ENCODE peak calls at places on chromosome 19, in four cellular contexts. B, R, Z and P are unnamed samples.

GRCh38 chr19:31515931-31516330 is 166.7 kb upstream of the TSHZ3 start:
- DNase-seq in B (no peak), R (peak; percentile 30), Z (no peak), P (no peak)

GRCh38 chr19:30132312-30133075 is 190.5 kb downstream of the URI1 start:
- DNase-seq in B (no peak), R (no peak), Z (no peak), P (no peak)

GRCh38 chr19:45468159-45468651 is 409 bp downstream of the FOSB start:
- DNase-seq in B (peak; percentile 46), R (no peak), Z (peak; percentile 58), P (no peak)

GRCh38 chr19:34232566-34233481 is 21.5 kb upstream of the GARRE1 start:
- DNase-seq in B (peak; percentile 45), R (peak; percentile 39), Z (no peak), P (peak; percentile 85)

GRCh38 chr19:49591731-49592485 is 926 bp downstream of the PRR12 start:
- DNase-seq in B (peak; percentile 39), R (peak; percentile 46), Z (peak; percentile 59), P (no peak)

GRCh38 chr19:34351382-34351802 is 13.6 kb upstream of the GPI start:
- DNase-seq in B (peak; percentile 42), R (no peak), Z (peak; percentile 43), P (no peak)

GRCh38 chr19:41886761-41887710 is 4.1 kb downstream of the ARHGEF1 start:
- DNase-seq in B (no peak), R (no peak), Z (peak; percentile 71), P (no peak)

GRCh38 chr19:29446331-29446730 is 79.5 kb upstream of the VSTM2B start:
- DNase-seq in B (no peak), R (no peak), Z (no peak), P (no peak)

GRCh38 chr19:56144816-56145215 is 3.7 kb downstream of the ZNF444 start:
- DNase-seq in B (no peak), R (no peak), Z (no peak), P (no peak)

GRCh38 chr19:3270908-3271307 is 46.4 kb downstream of the CELF5 start:
- DNase-seq in B (peak; percentile 39), R (no peak), Z (peak; percentile 49), P (no peak)

GRCh38 chr19:13095934-13096890 is 6.4 kb downstream of the LYL1 start:
- DNase-seq in B (no peak), R (no peak), Z (no peak), P (no peak)

GRCh38 chr19:3253270-3253669 is 28.8 kb downstream of the CELF5 start:
- DNase-seq in B (no peak), R (no peak), Z (no peak), P (no peak)

GRCh38 chr19:48292798-48293197 is 22.9 kb downstream of the ZNF114 start:
- DNase-seq in B (no peak), R (no peak), Z (no peak), P (no peak)

DNA sequence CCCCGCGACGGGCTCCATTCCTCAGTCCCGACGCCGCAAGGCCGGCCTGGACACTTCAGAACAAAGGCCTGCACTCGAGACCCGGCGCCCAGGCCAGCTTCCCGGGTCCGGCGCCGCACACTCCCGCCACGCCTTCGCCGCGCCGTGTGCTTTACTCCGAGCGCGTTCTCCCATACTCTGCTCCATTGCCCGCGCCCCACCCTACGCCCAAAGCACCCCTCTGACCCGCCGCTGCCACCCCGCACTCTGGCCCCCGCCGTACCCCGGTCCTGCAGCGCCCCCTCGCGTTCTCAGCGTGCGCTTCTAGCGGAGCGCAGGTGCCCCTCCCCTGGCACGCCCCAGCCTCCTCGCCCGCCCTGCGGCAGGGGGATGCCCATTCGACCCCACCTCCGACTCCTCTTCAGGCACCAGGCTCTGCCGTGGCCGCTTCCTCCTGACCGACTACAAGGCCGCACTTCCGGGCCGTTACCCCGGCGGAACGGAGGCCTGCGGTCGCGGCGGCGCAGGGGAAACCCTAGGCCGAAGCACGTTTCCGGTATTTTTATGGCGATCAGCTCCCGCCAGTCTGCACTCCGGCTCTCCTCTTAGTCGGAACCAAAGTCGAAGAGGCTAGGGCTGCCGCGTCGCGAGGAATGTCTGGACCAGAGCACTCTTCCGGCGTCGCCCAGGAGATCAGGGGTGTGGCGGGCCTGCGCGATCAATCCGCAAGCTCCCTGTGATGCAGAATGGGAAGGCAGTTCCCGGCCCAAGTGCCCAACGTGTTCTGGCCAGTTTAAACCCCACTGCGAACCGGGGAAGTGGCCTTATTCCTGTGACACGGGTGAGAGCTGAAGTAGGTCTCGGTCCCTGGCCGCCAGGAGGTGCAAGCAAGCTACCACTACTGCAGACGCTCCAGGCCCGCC is at the start of gene ZBTB45:
- DNase-seq in B (peak; percentile 93), R (peak; percentile 91), Z (peak; percentile 86), P (no peak)
- TF ChIP-seq CTCF in B (peak; percentile 50), R (no peak), Z (peak; percentile 82), P (peak; percentile 69)

DNA sequence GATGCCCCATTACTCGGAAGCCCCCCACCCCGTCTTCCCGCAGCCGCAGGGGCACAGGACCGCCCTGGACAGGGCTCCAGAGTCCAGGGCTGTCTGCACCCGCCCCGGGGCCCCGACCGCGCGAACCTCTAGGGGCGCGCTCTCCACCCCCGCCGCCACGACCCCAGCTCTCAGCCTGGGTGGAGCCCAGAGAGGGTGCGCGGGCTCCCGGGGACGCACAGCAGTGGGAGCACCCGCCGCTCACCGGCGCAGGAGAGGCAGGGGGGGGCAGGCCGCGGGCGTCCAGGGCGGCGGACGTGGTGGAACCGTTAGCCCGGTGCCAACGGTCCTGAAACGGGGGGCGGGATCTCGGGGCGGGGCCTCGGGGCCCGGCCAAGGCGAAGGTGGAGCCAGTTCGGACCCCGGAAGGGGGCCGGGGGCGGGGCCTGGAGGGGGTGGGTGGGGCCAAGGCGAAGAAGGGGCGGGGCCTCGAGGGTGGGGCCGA is at the start of gene ATP8B3:
- DNase-seq in B (no peak), R (no peak), Z (peak; percentile 78), P (peak; percentile 97)
- TF ChIP-seq CTCF in B (no peak), R (no peak), Z (no peak), P (no peak)

DNA sequence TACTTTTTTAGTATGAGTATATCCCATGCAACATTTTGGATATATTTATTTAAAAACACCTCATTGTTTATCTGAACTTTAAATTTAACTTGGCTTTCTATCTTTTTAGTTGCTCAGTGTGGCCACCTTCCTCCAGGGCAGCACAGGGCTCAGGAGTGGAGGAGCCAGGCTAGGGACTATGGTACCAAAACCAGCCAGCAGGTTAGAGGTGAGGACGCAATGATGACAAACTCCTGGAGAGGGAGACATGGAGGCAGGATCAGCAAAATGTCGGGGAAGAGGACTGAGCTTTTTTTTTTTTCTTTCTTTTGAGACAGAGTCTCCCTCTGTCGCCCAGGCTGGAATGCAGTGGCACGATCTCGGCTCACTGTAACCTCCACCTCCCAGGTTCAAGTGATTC is 29.6 kb upstream of the CALM3 start:
- DNase-seq in B (no peak), R (no peak), Z (no peak), P (no peak)
- TF ChIP-seq CTCF in B (no peak), R (no peak), Z (no peak), P (no peak)

DNA sequence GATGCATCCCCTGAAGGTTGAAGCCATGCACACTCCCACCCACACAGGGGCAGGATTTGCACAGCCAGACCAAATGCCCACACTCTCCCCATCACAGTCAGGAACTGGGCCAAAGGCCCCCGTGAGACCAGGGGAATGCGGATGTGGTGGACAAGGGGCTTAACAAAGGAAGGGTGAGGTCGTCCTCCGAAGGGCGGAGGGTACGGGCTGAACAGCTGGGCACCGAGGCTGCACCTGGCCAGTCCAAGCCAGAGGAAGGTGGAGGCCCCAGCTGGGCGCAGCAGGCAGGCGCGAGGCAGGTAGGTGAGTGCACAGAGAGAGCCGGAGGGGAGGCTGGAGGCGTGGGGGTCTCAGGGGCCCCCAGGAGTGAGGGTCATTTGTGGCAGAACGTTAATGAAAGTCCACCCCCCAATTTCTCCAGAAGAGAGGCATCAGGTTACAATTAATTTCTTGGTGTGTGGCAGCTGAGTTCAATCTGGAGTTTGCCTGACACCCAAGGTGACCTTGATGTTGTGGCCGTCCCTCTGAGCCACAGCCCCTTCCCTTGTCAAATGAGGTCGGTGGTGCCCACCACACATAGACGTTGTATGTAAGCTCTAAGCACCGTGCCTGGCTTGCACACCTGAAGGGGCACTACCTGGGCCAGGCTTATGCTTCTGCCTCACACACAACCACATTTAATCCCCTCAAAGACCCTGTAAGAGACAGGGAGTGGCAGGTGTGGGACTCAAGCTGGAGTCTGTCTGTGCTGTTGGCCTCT is 2.9 kb downstream of the KLK15 start:
- DNase-seq in B (no peak), R (no peak), Z (no peak), P (peak; percentile 8)
- TF ChIP-seq CTCF in B (no peak), R (no peak), Z (no peak), P (no peak)

DNA sequence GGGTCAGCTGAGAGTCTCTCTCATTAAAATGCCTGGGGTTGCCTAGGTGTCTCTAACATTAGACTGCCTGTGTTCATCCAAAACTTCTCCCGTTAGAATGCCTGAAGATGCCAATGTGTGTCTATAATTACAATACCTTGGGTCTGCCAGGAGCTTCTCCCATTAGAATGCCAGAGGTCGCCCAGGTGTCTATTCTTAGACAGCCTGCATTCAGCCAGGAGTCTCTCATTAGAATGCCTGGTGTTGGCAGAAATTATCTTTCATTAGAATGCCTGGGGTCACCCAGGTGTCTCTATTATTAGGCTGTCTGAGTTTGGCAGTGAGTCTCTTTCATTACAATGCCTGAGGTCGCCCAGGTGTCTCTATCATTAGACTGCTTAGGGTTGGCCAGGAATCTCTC is 1560.2 kb downstream of the UQCRFS1 start:
- DNase-seq in B (no peak), R (no peak), Z (no peak), P (no peak)
- TF ChIP-seq CTCF in B (no peak), R (no peak), Z (no peak), P (no peak)

GRCh38 chr19:38209671-38210457 is 14.2 kb downstream of the DPF1 start:
- DNase-seq in B (peak; percentile 37), R (peak; percentile 76), Z (no peak), P (no peak)
- TF ChIP-seq CTCF in B (no peak), R (no peak), Z (no peak), P (no peak)

DNA sequence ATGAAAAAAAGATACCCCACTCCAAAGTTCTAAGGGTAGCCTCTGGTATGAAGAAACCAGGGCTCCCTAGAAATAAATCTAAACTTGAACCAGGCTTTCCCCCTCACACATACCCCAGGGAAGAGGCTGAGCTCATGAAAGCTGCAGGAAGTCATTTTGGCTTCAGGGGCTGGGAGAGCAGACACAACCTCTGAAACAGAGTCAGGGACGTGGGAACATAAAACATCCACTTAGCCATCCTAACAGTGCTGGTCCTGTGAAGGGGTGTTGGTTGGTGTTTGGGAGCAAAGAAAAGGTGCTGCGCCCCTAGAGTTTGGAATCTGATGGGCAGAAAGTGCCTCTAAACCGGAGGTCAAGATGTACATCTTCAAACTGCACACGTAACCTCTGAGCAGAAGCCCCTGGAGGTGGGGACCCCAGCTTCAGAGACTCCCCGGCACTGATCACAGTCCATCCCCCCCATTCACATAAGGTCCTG is 15.8 kb downstream of the RAB3D start:
- DNase-seq in B (no peak), R (no peak), Z (no peak), P (no peak)
- TF ChIP-seq CTCF in B (no peak), R (no peak), Z (no peak), P (no peak)

GRCh38 chr19:8607386-8607785 is 3.1 kb downstream of the ADAMTS10 start:
- DNase-seq in B (no peak), R (no peak), Z (no peak), P (no peak)
- TF ChIP-seq CTCF in B (no peak), R (no peak), Z (no peak), P (no peak)